ENCODE peak calls at places on chromosomes 16 and 17, in four cellular contexts. B is AG04449, A is IMR-90, M is AG04450. X is an unnamed sample.
A peak's percentile ranks its signal among the peaks of the same experiment; 100 is the strongest.

GRCh38 chr16:85460983-85461813 is 151.9 kb upstream of the GSE1 start:
- DNase-seq in M (peak; percentile 10), B (no peak), A (peak; percentile 56), X (no peak)

GRCh38 chr16:84553873-84554399 is 49.5 kb upstream of the MEAK7 start:
- DNase-seq in A (no peak), M (no peak), B (no peak), X (no peak)

GRCh38 chr17:41863074-41863843 is 2.0 kb downstream of the KLHL11 start:
- DNase-seq in B (no peak), A (no peak), M (no peak), X (no peak)

GRCh38 chr17:9676084-9676483 is 30.8 kb downstream of the USP43 start:
- DNase-seq in B (no peak), A (no peak), M (no peak), X (no peak)

GRCh38 chr16:88691924-88692560 is 5.7 kb upstream of the SNAI3 start:
- DNase-seq in M (no peak), A (no peak), B (no peak), X (no peak)

GRCh38 chr17:16922386-16923096 is 49.4 kb downstream of the TNFRSF13B start:
- DNase-seq in M (no peak), B (no peak), A (peak; percentile 8), X (no peak)

GRCh38 chr17:35780876-35781409 is 14.5 kb downstream of the MMP28 start:
- DNase-seq in B (no peak), A (no peak), M (no peak), X (no peak)

GRCh38 chr17:50511058-50511457 is 2.8 kb downstream of the MYCBPAP start:
- DNase-seq in M (no peak), A (peak; percentile 50), B (no peak), X (no peak)

GRCh38 chr17:238964-239259 is 57.5 kb upstream of the DOC2B start:
- DNase-seq in B (no peak), M (no peak), A (no peak), X (no peak)
- H3K4me3 ChIP-seq in B (no peak overlapping the region), M (no peak overlapping the region), A (no peak overlapping the region), X (no peak overlapping the region)

DNA sequence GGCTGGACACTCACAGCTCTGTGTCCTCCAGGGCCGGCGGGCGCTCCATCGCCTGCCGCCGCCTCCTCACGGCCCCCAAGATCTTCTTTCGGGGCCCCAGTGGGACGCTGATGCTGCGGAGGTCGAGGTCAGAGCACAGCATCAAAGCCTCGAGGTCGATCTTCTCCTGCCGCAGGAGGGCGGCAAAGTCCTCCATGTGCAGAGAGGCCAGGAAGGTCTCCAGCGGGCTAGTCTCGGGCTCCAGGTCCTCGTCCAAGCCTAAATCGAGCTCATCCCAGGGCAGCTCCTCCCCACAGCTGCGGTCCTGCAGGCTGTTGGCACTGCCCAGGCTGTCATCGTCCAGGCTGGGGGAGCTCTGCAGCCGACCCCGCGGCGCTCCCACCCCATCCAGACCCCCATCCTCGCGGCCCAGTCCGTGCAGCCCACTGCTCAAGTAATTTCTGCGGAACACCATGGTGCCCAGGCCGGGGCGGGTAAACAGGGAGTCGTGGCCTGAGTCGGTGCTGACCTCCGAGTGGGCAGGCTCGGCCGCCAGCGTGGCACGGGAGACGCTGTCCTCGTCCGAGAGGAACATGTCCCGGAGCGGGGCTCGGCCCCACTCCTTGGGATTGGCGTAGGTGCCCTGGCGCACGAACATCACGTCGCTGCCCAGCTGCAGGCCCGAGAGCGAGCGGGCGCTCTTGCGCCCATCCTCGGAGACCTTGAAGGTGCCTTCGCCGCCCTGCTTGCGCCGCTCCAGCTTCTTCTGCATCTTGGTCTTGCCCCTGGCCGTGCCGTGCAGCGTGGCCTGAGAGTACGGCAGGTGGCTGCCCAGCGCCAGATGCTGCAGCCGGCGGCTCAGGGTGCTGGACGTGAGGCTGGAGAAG is 3.4 kb downstream of the USH1G start:
- DNase-seq in B (no peak), A (no peak), M (no peak), X (no peak)
- TF ChIP-seq CTCF in B (peak; percentile 38), A (peak; percentile 23), M (peak; percentile 41), X (peak; percentile 29)

DNA sequence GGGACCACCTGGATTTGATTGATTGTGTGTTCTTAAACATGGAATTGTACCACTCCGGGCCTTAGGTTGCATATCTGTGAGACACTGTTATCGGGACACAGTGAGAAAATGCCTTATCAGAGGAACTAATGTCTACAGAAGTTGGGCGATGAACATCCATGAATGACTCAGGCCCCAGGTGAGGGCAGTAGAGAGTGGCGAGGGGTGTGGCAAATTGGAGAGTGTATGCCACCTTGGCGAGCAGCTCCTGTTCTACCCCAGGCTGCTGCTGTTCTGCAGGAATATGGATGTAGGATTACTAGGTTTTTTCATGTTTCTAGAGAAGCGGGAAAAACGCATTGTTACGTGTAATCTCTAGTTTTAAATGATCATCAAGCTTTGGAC is 38.8 kb downstream of the CLEC16A start:
- DNase-seq in M (no peak), A (no peak), B (no peak), X (no peak)
- H3K4me3 ChIP-seq in M (no peak overlapping the region), A (no peak overlapping the region), B (no peak overlapping the region), X (no peak overlapping the region)

DNA sequence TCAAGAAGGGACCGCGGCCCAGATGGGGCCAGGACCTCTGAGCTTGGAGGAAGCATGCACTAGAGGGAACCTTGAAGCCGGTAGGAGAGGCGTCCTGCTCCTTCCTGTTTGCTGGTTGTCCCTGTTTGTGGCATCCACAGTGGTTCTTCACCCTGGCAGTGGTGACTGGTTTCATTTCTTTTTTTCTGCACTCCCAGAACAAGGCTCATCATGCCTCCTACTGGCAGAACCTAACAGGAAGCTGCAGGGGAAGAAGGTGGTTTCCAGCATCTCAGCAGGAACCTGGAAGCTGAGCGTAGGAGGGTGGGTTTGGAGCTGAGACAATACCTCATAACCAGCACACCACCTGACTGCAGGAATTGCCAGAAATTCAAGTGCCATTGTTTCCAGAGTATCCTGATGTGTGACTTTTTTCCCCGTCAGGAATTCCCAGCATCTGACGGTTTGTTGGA is 5.8 kb downstream of the TMEM231 start:
- DNase-seq in A (peak; percentile 43), B (no peak), M (no peak), X (no peak)
- TF ChIP-seq CTCF in A (peak; percentile 47), B (peak; percentile 17), M (peak; percentile 53), X (peak; percentile 50)

GRCh38 chr16:836221-836620 is 35.7 kb upstream of the GNG13 start:
- DNase-seq in M (no peak), A (no peak), B (no peak), X (no peak)
- H3K4me3 ChIP-seq in M (no peak overlapping the region), A (no peak overlapping the region), B (no peak overlapping the region), X (no peak overlapping the region)

GRCh38 chr16:58464047-58464915 is 35.7 kb upstream of the NDRG4 start:
- DNase-seq in M (no peak), A (no peak), B (no peak), X (no peak)
- TF ChIP-seq CTCF in M (no peak), A (no peak), B (no peak), X (no peak)

GRCh38 chr16:19128454-19129210 is 14.9 kb downstream of the ITPRIPL2 start:
- DNase-seq in A (no peak), M (no peak), B (no peak), X (no peak)

GRCh38 chr16:19131809-19132777 is 18.3 kb downstream of the ITPRIPL2 start:
- DNase-seq in A (no peak), M (no peak), B (no peak), X (no peak)

GRCh38 chr16:19132898-19133297 is 19.1 kb downstream of the ITPRIPL2 start:
- DNase-seq in A (no peak), B (no peak), M (no peak), X (peak; percentile 62)

GRCh38 chr16:19130852-19131808 is 17.4 kb downstream of the ITPRIPL2 start:
- DNase-seq in A (peak; percentile 82), B (no peak), M (peak; percentile 46), X (no peak)

DNA sequence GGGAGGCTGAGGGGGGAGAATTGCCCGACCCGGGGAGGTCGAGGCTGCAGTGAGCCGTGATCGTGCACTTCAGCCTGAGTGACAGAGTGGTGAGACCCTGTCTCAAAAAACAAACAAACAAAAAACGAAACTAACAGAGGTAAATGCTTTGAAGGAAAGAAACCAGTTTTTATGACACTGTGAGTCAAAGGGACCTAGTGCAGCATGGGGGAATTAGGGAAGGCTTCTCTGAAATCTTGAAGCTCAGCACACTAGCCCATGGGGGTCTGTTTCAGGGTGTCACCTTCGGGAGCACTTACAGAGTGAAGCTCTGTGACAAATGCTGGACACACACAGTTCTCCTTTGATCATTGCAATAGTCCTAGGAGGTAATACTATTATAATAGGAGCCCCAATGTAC is 16.6 kb downstream of the ITPRIPL2 start:
- DNase-seq in A (no peak), M (no peak), B (no peak), X (no peak)
- H3K4me3 ChIP-seq in A (no peak overlapping the region), M (no peak overlapping the region), B (no peak overlapping the region), X (no peak overlapping the region)

GRCh38 chr16:3431779-3432219 is 11.5 kb downstream of the ZNF597 start:
- DNase-seq in A (peak; percentile 31), M (no peak), B (no peak), X (no peak)
- TF ChIP-seq CTCF in A (no peak), M (no peak), B (no peak), X (no peak)

GRCh38 chr16:11621920-11622651 is 35.4 kb upstream of the LITAF start:
- DNase-seq in M (no peak), A (no peak), B (no peak), X (no peak)

GRCh38 chr16:11624205-11624604 is 37.5 kb upstream of the LITAF start:
- DNase-seq in B (no peak), M (no peak), A (no peak), X (no peak)

GRCh38 chr16:11619327-11619851 is 32.7 kb upstream of the LITAF start:
- DNase-seq in M (no peak), B (no peak), A (no peak), X (no peak)

GRCh38 chr16:11620243-11621003 is 33.7 kb upstream of the LITAF start:
- DNase-seq in B (no peak), A (no peak), M (no peak), X (no peak)

DNA sequence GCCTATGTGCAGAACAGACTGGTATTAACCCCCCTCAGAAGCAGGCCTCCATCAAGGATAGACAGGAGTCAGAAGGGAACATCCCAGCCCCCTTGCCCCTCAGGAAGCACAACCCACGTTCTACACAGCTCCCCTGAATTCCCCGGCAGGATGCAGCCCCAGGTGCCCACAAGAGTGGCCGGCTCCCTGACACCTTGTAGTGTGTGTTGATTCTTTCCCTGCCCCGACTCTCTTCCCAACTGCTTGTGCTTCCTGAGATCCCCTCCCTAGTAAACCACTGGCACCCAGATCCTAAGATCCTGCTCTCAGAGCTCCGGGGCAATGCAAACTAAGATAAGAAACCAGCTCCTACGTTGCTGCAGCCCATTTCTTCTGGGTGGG is 34.8 kb upstream of the LITAF start:
- DNase-seq in M (no peak), A (no peak), B (no peak), X (no peak)
- H3K4me3 ChIP-seq in M (peak overlapping the region; percentile 35), A (no peak overlapping the region), B (no peak overlapping the region), X (no peak overlapping the region)

X was measured in retinal pigment epithelial cell.